ENCODE peak calls at places on chromosomes 2 and 18, in eight cellular contexts. J is GM23338, K is HCT116, B is neural progenitor cell, Z is PC-3, G is SK-N-SH, U is MM.1S, S is OCI-LY7. D is an unnamed sample.
A peak's percentile ranks its signal among the peaks of the same experiment; 100 is the strongest.

GRCh38 chr2:182890773-182891381 is 24.4 kb upstream of the FRZB start:
- DNase-seq in J (no peak), K (no peak), B (no peak), Z (no peak), G (no peak), U (no peak), S (no peak), D (no peak)

GRCh38 chr2:74053959-74054715 is 69.4 kb downstream of the TET3 start:
- DNase-seq in J (peak; percentile 40), K (no peak), B (no peak), Z (no peak), G (no peak), U (no peak), S (no peak), D (no peak)

GRCh38 chr18:59454909-59455727 is 96.1 kb upstream of the LMAN1 start:
- DNase-seq in J (no peak), K (no peak), B (peak; percentile 35), Z (no peak), G (peak; percentile 62), U (no peak), S (no peak), D (peak; percentile 43)

GRCh38 chr18:49849331-49850217 is 36.2 kb upstream of the ACAA2 start:
- DNase-seq in J (peak; percentile 70), K (peak; percentile 96), B (peak; percentile 53), Z (peak; percentile 87), G (no peak), U (no peak), S (no peak), D (peak; percentile 93)

GRCh38 chr2:241629762-241630435 is 7.1 kb downstream of the THAP4 start:
- DNase-seq in J (no peak), K (no peak), B (no peak), Z (no peak), G (no peak), U (no peak), S (no peak), D (no peak)

GRCh38 chr2:45935791-45936622 is 284.5 kb downstream of the PRKCE start:
- DNase-seq in J (peak; percentile 97), K (peak; percentile 97), B (peak; percentile 90), Z (peak; percentile 99), G (peak; percentile 88), U (peak; percentile 62), S (peak; percentile 68), D (peak; percentile 92)

GRCh38 chr18:31041346-31042067 is 1.0 kb downstream of the DSC3 start:
- DNase-seq in J (peak; percentile 56), K (no peak), B (peak; percentile 64), Z (peak; percentile 47), G (peak; percentile 20), U (no peak), S (no peak), D (peak; percentile 45)

GRCh38 chr2:160145471-160145870 is 54.6 kb downstream of the ITGB6 start:
- DNase-seq in J (no peak), K (no peak), B (no peak), Z (no peak), G (no peak), U (peak; percentile 74), S (peak; percentile 25), D (no peak)

GRCh38 chr2:227312579-227312978 is 12.5 kb upstream of the MFF start:
- DNase-seq in J (no peak), K (no peak), B (no peak), Z (no peak), G (no peak), U (no peak), S (no peak), D (no peak)

GRCh38 chr18:42706618-42707017 is 408.9 kb downstream of the RIT2 start:
- DNase-seq in J (peak; percentile 39), K (no peak), B (peak; percentile 48), Z (no peak), G (no peak), U (no peak), S (no peak), D (peak; percentile 43)

GRCh38 chr2:43223412-43224040 is 2.9 kb downstream of the ZFP36L2 start:
- DNase-seq in J (no peak), K (no peak), B (no peak), Z (peak; percentile 27), G (no peak), U (peak; percentile 40), S (no peak), D (peak; percentile 44)

GRCh38 chr2:64649626-64650025 is 4.1 kb downstream of the SERTAD2 start:
- DNase-seq in J (no peak), K (no peak), B (peak; percentile 46), Z (peak; percentile 84), G (no peak), U (peak; percentile 5), S (no peak), D (peak; percentile 77)
- TF ChIP-seq EZH2phosphoT487 in J (no peak), K (no peak), B (no peak), Z (no peak), G (no peak), U (no peak), S (no peak), D (no peak)

GRCh38 chr2:119126650-119127049 is 31.9 kb downstream of the C1QL2 start:
- DNase-seq in J (peak; percentile 93), K (peak; percentile 43), B (peak; percentile 74), Z (no peak), G (peak; percentile 50), U (no peak), S (peak; percentile 43), D (peak; percentile 47)
- H3K4me1 ChIP-seq in J (peaks cover 27% of the 10 kb centered on the region), K (no peaks in the 10 kb centered on the region), B (no peaks in the 10 kb centered on the region), Z (no peaks in the 10 kb centered on the region), G (no peaks in the 10 kb centered on the region), U (no peaks in the 10 kb centered on the region), S (no peaks in the 10 kb centered on the region), D (no peaks in the 10 kb centered on the region)

GRCh38 chr2:108194409-108195132 is 45.2 kb upstream of the SULT1C3 start:
- DNase-seq in J (peak; percentile 16), K (no peak), B (no peak), Z (peak; percentile 61), G (peak; percentile 17), U (no peak), S (no peak), D (no peak)
- TF ChIP-seq CTCF in J (no peak), K (peak; percentile 66), B (peak; percentile 63), Z (peak; percentile 76), G (peak; percentile 74), U (peak; percentile 51), S (peak; percentile 83), D (peak; percentile 62)

GRCh38 chr2:237668440-237668839 is 41.1 kb downstream of the LRRFIP1 start:
- DNase-seq in J (no peak), K (no peak), B (no peak), Z (no peak), G (no peak), U (no peak), S (no peak), D (no peak)

GRCh38 chr2:237671466-237672173 is 44.2 kb downstream of the LRRFIP1 start:
- DNase-seq in J (no peak), K (no peak), B (no peak), Z (no peak), G (no peak), U (no peak), S (no peak), D (no peak)

GRCh38 chr2:237670641-237671040 is 43.3 kb downstream of the LRRFIP1 start:
- DNase-seq in J (no peak), K (no peak), B (no peak), Z (no peak), G (no peak), U (no peak), S (no peak), D (no peak)

GRCh38 chr2:237669129-237669627 is 41.8 kb downstream of the LRRFIP1 start:
- DNase-seq in J (no peak), K (no peak), B (no peak), Z (no peak), G (no peak), U (no peak), S (no peak), D (no peak)

GRCh38 chr2:237669628-237670351 is 42.4 kb downstream of the LRRFIP1 start:
- DNase-seq in J (no peak), K (no peak), B (no peak), Z (no peak), G (peak; percentile 48), U (no peak), S (peak; percentile 92), D (peak; percentile 67)
- TF ChIP-seq EZH2phosphoT487 in J (no peak), K (no peak), B (no peak), Z (no peak), G (no peak), U (no peak), S (no peak), D (no peak)

GRCh38 chr2:205717999-205718398 is 35.7 kb downstream of the NRP2 start:
- DNase-seq in J (no peak), K (no peak), B (no peak), Z (no peak), G (no peak), U (no peak), S (no peak), D (no peak)
- H3K4me1 ChIP-seq in J (peaks cover 26% of the 10 kb centered on the region), K (no peaks in the 10 kb centered on the region), B (peaks cover 83% of the 10 kb centered on the region), Z (peaks cover 2% of the 10 kb centered on the region), G (peaks cover 22% of the 10 kb centered on the region), U (peaks cover 10% of the 10 kb centered on the region), S (no peaks in the 10 kb centered on the region), D (peaks cover 35% of the 10 kb centered on the region)

DNA sequence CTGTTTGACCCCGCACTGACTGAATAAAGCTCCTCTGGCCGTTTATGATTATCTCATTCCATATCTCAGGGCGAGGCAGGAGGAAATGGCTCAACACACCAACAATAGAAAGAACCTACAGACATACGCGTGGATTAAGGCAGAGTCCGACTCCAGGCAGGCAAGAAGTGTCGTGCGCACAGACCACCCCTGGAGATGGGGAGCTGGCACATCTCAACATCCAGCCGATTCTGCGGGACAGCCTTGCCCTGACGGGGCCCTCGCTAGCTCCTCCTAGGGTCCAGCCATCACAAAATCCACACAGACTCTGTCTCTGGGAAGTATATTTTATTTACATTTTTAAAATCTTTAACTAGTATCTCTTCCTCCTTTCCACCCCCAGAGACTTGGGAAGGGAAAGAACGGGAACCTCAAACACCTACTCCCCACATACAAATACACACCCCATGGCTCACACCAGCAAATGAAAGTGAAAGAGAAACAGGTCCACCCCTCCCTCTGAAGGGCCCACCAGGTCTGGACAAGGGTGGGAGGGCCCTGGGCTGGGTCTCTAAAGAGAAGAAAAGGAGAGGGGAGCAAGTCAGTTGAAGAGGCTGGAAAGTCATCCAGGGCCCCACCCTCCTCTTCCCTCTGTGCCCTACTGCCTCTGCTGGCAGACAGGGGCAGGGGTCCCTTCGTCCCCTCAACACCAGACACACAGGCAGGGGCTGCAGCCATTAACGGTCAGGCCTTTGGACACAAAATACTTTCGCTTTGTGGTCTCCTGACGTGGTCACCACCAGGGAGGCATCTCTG is 3.2 kb downstream of the GPBAR1 start:
- DNase-seq in J (no peak), K (no peak), B (no peak), Z (no peak), G (no peak), U (no peak), S (no peak), D (peak; percentile 42)
- TF ChIP-seq CTCF in J (peak; percentile 45), K (peak; percentile 10), B (no peak), Z (peak; percentile 18), G (no peak), U (no peak), S (peak; percentile 49), D (no peak)

GRCh38 chr2:14942991-14943390 is 310.5 kb downstream of the LRATD1 start:
- DNase-seq in J (no peak), K (no peak), B (no peak), Z (no peak), G (no peak), U (no peak), S (no peak), D (no peak)

GRCh38 chr2:14936436-14936835 is 303.9 kb downstream of the LRATD1 start:
- DNase-seq in J (no peak), K (no peak), B (no peak), Z (no peak), G (no peak), U (no peak), S (no peak), D (no peak)

GRCh38 chr2:14941151-14941631 is 308.7 kb downstream of the LRATD1 start:
- DNase-seq in J (no peak), K (no peak), B (no peak), Z (no peak), G (no peak), U (no peak), S (no peak), D (peak; percentile 7)

GRCh38 chr2:14937336-14937735 is 304.8 kb downstream of the LRATD1 start:
- DNase-seq in J (no peak), K (no peak), B (no peak), Z (no peak), G (no peak), U (no peak), S (no peak), D (no peak)
- TF ChIP-seq EZH2phosphoT487 in J (no peak), K (no peak), B (no peak), Z (no peak), G (no peak), U (no peak), S (no peak), D (no peak)

D was measured in hepatocyte.